ENCODE peak calls at places on chromosomes 5 and 9, in eight cellular contexts. R is cardiac muscle cell, C is stomach, I is IMR-90, Z is fibroblast of lung, A is BE2C, V is PC-3, B is K562. W is an unnamed sample. For H3K4me1, the result is how much of the 10 kb centered on the place peaks cover.

GRCh38 chr5:148976569-148977321 is 86.1 kb downstream of the SH3TC2 start:
- DNase-seq in B (no peak), C (no peak), I (peak), V (peak), Z (peak), R (no peak), A (peak), W (no peak)

GRCh38 chr9:93659044-93659836 is 82.9 kb downstream of the PHF2 start:
- DNase-seq in R (no peak), Z (no peak), A (peak), I (no peak), B (no peak), C (no peak), V (no peak), W (no peak)

GRCh38 chr5:7597058-7597457 is 201.1 kb downstream of the ADCY2 start:
- DNase-seq in B (no peak), R (no peak), I (no peak), V (peak), Z (peak), C (peak), A (no peak), W (no peak)

GRCh38 chr5:159536166-159536565 is 205.9 kb upstream of the IL12B start:
- DNase-seq in R (no peak), Z (no peak), C (no peak), I (no peak), V (no peak), A (no peak), B (no peak), W (no peak)

GRCh38 chr5:167730121-167730520 is 561.3 kb upstream of the WWC1 start:
- DNase-seq in A (no peak), C (no peak), V (peak), B (no peak), R (peak), I (peak), Z (peak), W (no peak)

GRCh38 chr9:96150324-96151023 is 151.5 kb downstream of the HSD17B3 start:
- DNase-seq in V (no peak), R (no peak), A (no peak), I (no peak), B (no peak), Z (peak), C (peak), W (no peak)

GRCh38 chr5:142466195-142466951 is 141.6 kb upstream of the SPRY4 start:
- DNase-seq in R (peak), V (no peak), B (no peak), I (peak), Z (peak), C (no peak), A (no peak), W (no peak)

GRCh38 chr9:105328872-105329728 is 84.6 kb downstream of the SLC44A1 start:
- DNase-seq in I (no peak), C (no peak), V (no peak), R (peak), B (no peak), Z (no peak), A (no peak), W (no peak)

GRCh38 chr5:140208065-140208464 is 33.1 kb downstream of the CYSTM1 start:
- DNase-seq in B (no peak), Z (no peak), R (no peak), C (no peak), V (no peak), I (no peak), A (no peak), W (no peak)

GRCh38 chr9:123724211-123724831 is 205.6 kb downstream of the DENND1A start:
- DNase-seq in A (no peak), Z (peak), I (peak), B (no peak), V (no peak), C (no peak), R (peak), W (no peak)

GRCh38 chr5:149830579-149830978 is 100.5 kb downstream of the PPARGC1B start:
- DNase-seq in I (no peak), R (no peak), A (no peak), C (no peak), V (no peak), B (no peak), Z (no peak), W (no peak)

GRCh38 chr5:177142029-177142681 is 8.6 kb downstream of the NSD1 start:
- DNase-seq in R (no peak), C (no peak), B (no peak), I (peak), V (no peak), A (no peak), Z (no peak), W (no peak)

GRCh38 chr5:14109041-14109747 is 33.9 kb upstream of the TRIO start:
- DNase-seq in R (no peak), C (peak), B (no peak), A (no peak), V (peak), I (peak), Z (peak), W (peak)

GRCh38 chr5:128225245-128226030 is 141.9 kb downstream of the SLC12A2 start:
- DNase-seq in B (no peak), I (no peak), R (no peak), C (no peak), V (peak), Z (peak), A (no peak), W (no peak)

GRCh38 chr5:139417214-139417613 is 13.3 kb upstream of the SPATA24 start:
- DNase-seq in Z (peak), C (no peak), B (no peak), R (no peak), A (no peak), V (no peak), I (peak), W (no peak)

GRCh38 chr9:28598396-28598795 is 1025.1 kb upstream of the C9orf72 start:
- DNase-seq in C (no peak), R (no peak), B (no peak), A (peak), Z (no peak), I (no peak), V (no peak), W (no peak)

GRCh38 chr5:127643607-127644006 is 5.3 kb upstream of the CTXN3 start:
- DNase-seq in I (no peak), R (no peak), B (no peak), A (no peak), C (no peak), Z (no peak), V (no peak), W (no peak)

GRCh38 chr9:77457916-77458592 is 190.1 kb downstream of the GNA14 start:
- DNase-seq in Z (peak), A (peak), I (peak), C (peak), V (peak), B (peak), R (peak), W (no peak)

GRCh38 chr9:109012009-109012875 is 1.1 kb downstream of the CTNNAL1 start:
- DNase-seq in C (peak), R (peak), Z (peak), B (no peak), I (peak), A (peak), V (peak), W (peak)

GRCh38 chr5:119386945-119387344 is 31.1 kb downstream of the TNFAIP8 start:
- DNase-seq in I (peak), A (no peak), B (peak), V (no peak), C (peak), R (peak), Z (peak), W (peak)

GRCh38 chr5:166618555-166618954 is 1672.9 kb upstream of the WWC1 start:
- DNase-seq in B (no peak), I (no peak), A (no peak), C (no peak), Z (no peak), R (no peak), V (no peak), W (no peak)

GRCh38 chr5:153824909-153825308 is 213.8 kb downstream of the FAM114A2 start:
- DNase-seq in V (no peak), Z (no peak), C (no peak), R (no peak), A (no peak), I (no peak), B (no peak), W (no peak)

GRCh38 chr5:147538232-147538631 is 28.4 kb upstream of the DPYSL3 start:
- DNase-seq in R (peak), C (no peak), I (no peak), V (no peak), A (no peak), B (no peak), Z (peak), W (no peak)

GRCh38 chr5:139140631-139141071 is 57.5 kb downstream of the SIL1 start:
- DNase-seq in B (no peak), V (no peak), Z (peak), C (no peak), A (no peak), R (no peak), I (peak), W (no peak)

GRCh38 chr9:125889524-125890473 is 142.6 kb downstream of the PBX3 start:
- DNase-seq in A (peak), I (peak), V (peak), R (peak), B (no peak), Z (peak), C (peak), W (no peak)

GRCh38 chr9:32413424-32413823 is 29.0 kb downstream of the ACO1 start:
- DNase-seq in A (no peak), Z (no peak), R (peak), B (no peak), V (no peak), C (no peak), I (no peak), W (no peak)

GRCh38 chr9:98775831-98776441 is 20.4 kb downstream of the ANKS6 start:
- DNase-seq in Z (peak), C (no peak), V (peak), B (peak), A (peak), R (peak), I (peak), W (no peak)

GRCh38 chr9:19460258-19460657 is 51.4 kb downstream of the ACER2 start:
- DNase-seq in C (no peak), B (no peak), Z (no peak), V (no peak), A (no peak), I (no peak), R (no peak), W (no peak)

DNA sequence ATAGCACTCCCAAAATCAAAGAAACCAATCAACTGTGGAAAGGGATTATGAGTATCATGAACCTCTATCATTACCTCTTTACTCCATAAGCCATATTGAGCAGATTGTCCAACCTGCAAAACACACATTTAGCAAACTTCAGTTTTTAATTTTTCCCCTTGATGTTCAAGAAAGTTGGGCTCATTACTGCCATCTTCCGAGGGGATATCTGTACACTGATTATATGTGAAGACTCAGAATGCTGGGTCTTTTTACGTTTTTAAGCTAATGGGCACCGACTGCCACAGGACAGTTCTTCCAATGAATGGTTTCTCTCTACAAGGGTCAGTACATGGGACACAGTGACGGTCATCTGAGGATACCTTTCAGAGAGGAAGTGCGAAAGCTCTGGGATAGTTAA is 132.7 kb downstream of the ELAVL2 start:
- DNase-seq in V (no peak), Z (no peak), A (no peak), R (no peak), I (no peak), C (no peak), B (no peak), W (no peak)
- TF ChIP-seq CTCF in V (no peak), Z (no peak), A (no peak), R (no peak), I (no peak), C (no peak), B (no peak), W (no peak)

GRCh38 chr5:57497733-57498132 is 15.1 kb upstream of the ACTBL2 start:
- DNase-seq in A (no peak), Z (no peak), I (no peak), B (no peak), V (no peak), R (no peak), C (no peak), W (no peak)
- H3K4me1 ChIP-seq in A (under half), Z (under half), I (under half), B (under half), V (under half), R (under half), C (under half), W (under half)

GRCh38 chr5:81052325-81052724 is 92.2 kb downstream of the RASGRF2 start:
- DNase-seq in R (no peak), I (no peak), A (no peak), C (no peak), B (no peak), V (no peak), Z (no peak), W (no peak)
- H3K4me3 ChIP-seq in R (no peak), I (no peak), A (no peak), C (no peak), B (no peak), V (no peak), Z (no peak), W (no peak)

GRCh38 chr9:12702160-12702758 is 9.1 kb downstream of the TYRP1 start:
- DNase-seq in Z (peak), V (peak), A (peak), C (no peak), B (peak), R (peak), I (peak), W (no peak)
- TF ChIP-seq CTCF in Z (peak), V (peak), A (peak), C (no peak), B (no peak), R (peak), I (peak), W (peak)

GRCh38 chr5:4182144-4182543 is 586.5 kb downstream of the IRX1 start:
- DNase-seq in B (no peak), A (no peak), C (no peak), I (no peak), V (no peak), Z (no peak), R (no peak), W (no peak)
- H3K4me1 ChIP-seq in B (under half), A (under half), C (under half), I (under half), V (under half), Z (under half), R (under half), W (under half)

DNA sequence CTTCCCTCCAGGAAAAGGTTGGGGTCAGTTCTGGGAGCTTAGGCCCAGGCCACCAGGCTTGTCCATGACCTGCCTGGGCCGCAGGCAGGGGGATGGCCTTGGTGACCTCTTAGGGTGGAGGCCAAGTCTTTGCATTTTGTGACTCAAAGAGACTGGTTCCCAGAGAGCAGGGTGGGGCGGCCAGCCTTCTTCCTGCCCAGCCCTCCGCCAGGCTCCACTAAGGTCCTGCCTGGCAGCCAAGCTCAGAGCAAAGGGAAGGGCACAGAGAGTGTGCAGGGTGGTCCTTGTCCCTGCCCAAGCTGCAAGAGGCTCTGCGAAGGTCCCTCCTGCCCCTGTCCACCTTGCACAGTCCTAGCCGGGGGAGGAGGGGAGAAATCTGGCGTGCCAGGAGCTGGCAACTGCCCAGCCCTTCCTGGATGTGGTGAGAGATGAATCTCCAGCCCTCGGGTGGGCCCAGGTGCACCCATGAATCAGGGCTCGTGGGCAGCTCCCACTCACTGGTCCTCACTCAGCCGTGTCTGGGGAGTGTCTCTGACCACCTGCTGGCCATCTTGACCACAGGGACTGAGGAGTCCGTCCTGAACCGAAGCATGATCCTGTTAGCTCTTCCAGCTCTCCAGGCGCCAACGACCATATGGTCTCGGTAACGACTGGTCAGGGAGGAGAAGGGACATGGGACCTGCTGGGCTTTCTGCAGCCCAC is 2.3 kb upstream of the PTGDS start:
- DNase-seq in B (no peak), C (no peak), R (no peak), A (no peak), Z (no peak), V (peak), I (no peak), W (no peak)
- H3K4me3 ChIP-seq in B (no peak), C (no peak), R (no peak), A (no peak), Z (no peak), V (no peak), I (no peak), W (no peak)

GRCh38 chr5:135478938-135479337 is 26.8 kb upstream of the TIFAB start:
- DNase-seq in R (no peak), V (no peak), B (no peak), A (no peak), I (no peak), C (no peak), Z (no peak), W (no peak)
- TF ChIP-seq CTCF in R (no peak), V (no peak), B (peak), A (no peak), I (no peak), C (no peak), Z (no peak), W (no peak)